ENCODE peak calls at places on chromosomes 13 and 19, in five cellular contexts. J is ovary, I is GM06990, D is AG04450, X is uterus. G is an unnamed sample.

GRCh38 chr19:45153339-45154063 is 7.3 kb downstream of the NKPD1 start:
- DNase-seq in X (peak; percentile 42), D (no peak), I (no peak), J (peak; percentile 51), G (no peak)

GRCh38 chr13:89755729-89756492 is 1591.6 kb upstream of the MIR17HG start:
- DNase-seq in J (no peak), D (no peak), I (no peak), X (no peak), G (no peak)

GRCh38 chr19:29625316-29625715 is 19.2 kb downstream of the POP4 start:
- DNase-seq in I (no peak), X (no peak), D (no peak), J (no peak), G (no peak)

GRCh38 chr19:3161453-3161852 is 17.1 kb upstream of the S1PR4 start:
- DNase-seq in I (no peak), D (no peak), X (no peak), J (no peak), G (no peak)

GRCh38 chr19:18541992-18542935 is 1.1 kb downstream of the FKBP8 start:
- DNase-seq in J (no peak), I (no peak), X (no peak), D (no peak), G (no peak)

GRCh38 chr13:36157475-36157874 is 26.3 kb upstream of the DCLK1 start:
- DNase-seq in J (no peak), I (no peak), D (no peak), X (no peak), G (no peak)

GRCh38 chr13:38814331-38814730 is 127.5 kb downstream of the FREM2 start:
- DNase-seq in I (no peak), X (no peak), J (no peak), D (no peak), G (no peak)

GRCh38 chr13:74047925-74048324 is 86.3 kb downstream of the KLF12 start:
- DNase-seq in X (no peak), D (no peak), I (no peak), J (no peak), G (no peak)

GRCh38 chr19:16100524-16100923 is 11.2 kb upstream of the RAB8A start:
- DNase-seq in X (no peak), D (no peak), J (no peak), I (no peak), G (no peak)

GRCh38 chr19:5292843-5293606 is 47.6 kb downstream of the PTPRS start:
- DNase-seq in I (peak; percentile 63), D (peak; percentile 36), J (peak; percentile 80), X (peak; percentile 76), G (peak; percentile 63)

GRCh38 chr19:1125601-1126533 is 22.1 kb downstream of the GPX4 start:
- DNase-seq in X (no peak), J (no peak), D (no peak), I (no peak), G (no peak)

GRCh38 chr13:109744512-109745051 is 41.8 kb downstream of the IRS2 start:
- DNase-seq in I (no peak), X (peak; percentile 67), D (peak; percentile 81), J (peak; percentile 84), G (peak; percentile 84)

DNA sequence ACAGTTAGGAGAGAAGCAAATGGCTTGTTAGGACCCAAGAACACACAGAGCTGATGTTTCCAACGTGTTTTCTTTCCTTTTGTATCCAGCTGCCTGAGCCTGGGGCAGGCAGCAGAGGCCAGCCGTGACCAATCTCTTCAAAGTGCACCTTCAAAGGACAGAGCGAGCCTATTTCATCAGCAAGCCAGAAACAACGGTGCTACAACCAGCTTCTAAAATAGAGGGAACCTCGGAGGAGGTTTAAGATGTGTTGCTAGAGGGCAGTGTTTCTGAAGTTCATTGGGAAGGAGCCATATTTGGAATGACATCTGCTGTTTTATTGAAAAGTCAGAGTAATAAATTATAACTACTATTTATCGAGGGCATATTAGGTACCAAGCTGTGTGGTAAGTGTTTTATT is 56.2 kb upstream of the RFC3 start:
- DNase-seq in D (no peak), I (no peak), J (no peak), X (no peak), G (no peak)
- TF ChIP-seq CTCF in D (no peak), I (no peak), J (no peak), X (no peak), G (peak; percentile 30)

GRCh38 chr19:40755248-40755624 is 4.2 kb downstream of the SNRPA start:
- DNase-seq in X (no peak), J (no peak), D (no peak), I (no peak), G (no peak)
- H3K4me3 ChIP-seq in X (no peak overlapping the region), J (no peak overlapping the region), D (no peak overlapping the region), I (peak overlapping the region; percentile 30), G (peak overlapping the region; percentile 34)

GRCh38 chr13:67223024-67223423 is 7.1 kb downstream of the PCDH9 start:
- DNase-seq in X (no peak), I (no peak), J (no peak), D (no peak), G (no peak)
- TF ChIP-seq CTCF in X (no peak), I (no peak), J (no peak), D (no peak), G (no peak)

GRCh38 chr19:10432736-10433130 is 12.4 kb downstream of the PDE4A start:
- DNase-seq in I (no peak), D (no peak), J (no peak), X (no peak), G (no peak)
- H3K4me3 ChIP-seq in I (peak overlapping the region; percentile 65), D (peak overlapping the region; percentile 68), J (no peak overlapping the region), X (no peak overlapping the region), G (peak overlapping the region; percentile 53)

DNA sequence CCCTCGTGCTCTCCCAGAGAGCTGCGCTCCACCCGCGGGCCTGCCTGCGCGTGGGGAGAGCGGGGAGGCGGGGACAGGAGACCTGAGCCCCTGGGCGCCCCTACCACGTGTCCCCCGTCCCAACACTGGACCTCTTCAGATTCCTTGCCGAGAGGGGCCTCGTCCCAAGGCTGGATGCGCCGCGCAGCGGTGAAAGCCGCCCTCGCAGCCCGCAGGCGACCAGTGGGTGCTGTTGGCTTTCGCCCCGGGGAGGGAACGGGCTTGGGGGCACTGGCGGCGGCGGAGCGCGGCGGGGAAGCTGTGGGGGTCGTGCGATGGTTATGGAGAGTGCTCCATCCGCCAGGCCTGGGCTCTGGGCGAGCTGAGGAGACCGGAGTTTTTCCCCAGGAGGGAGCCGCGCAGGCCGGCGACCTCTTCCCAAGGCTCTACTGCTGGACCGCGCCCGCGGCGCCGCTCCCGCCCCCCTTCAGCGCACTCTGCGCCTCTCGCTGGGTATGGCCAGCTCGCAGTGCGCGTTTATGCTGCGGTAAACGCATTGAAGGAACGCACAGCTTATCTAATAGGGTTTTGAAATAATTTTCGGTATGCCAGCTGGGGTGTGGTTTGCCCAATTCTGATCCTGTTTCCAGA is 17.2 kb upstream of the RNF17 start:
- DNase-seq in D (no peak), I (peak; percentile 52), X (no peak), J (no peak), G (no peak)
- TF ChIP-seq CTCF in D (no peak), I (peak; percentile 48), X (no peak), J (no peak), G (peak; percentile 10)

GRCh38 chr13:113839536-113840204 is 24.2 kb downstream of the GAS6 start:
- DNase-seq in I (no peak), D (no peak), X (no peak), J (no peak), G (no peak)

GRCh38 chr13:113837554-113838355 is 26.1 kb downstream of the GAS6 start:
- DNase-seq in I (no peak), J (peak; percentile 96), D (peak; percentile 97), X (peak; percentile 98), G (peak; percentile 94)

GRCh38 chr13:113840541-113841354 is 23.1 kb downstream of the GAS6 start:
- DNase-seq in J (peak; percentile 16), D (no peak), X (no peak), I (no peak), G (no peak)

GRCh38 chr13:113836917-113837553 is 26.8 kb downstream of the GAS6 start:
- DNase-seq in I (no peak), X (peak; percentile 79), J (peak; percentile 65), D (peak; percentile 62), G (peak; percentile 79)

DNA sequence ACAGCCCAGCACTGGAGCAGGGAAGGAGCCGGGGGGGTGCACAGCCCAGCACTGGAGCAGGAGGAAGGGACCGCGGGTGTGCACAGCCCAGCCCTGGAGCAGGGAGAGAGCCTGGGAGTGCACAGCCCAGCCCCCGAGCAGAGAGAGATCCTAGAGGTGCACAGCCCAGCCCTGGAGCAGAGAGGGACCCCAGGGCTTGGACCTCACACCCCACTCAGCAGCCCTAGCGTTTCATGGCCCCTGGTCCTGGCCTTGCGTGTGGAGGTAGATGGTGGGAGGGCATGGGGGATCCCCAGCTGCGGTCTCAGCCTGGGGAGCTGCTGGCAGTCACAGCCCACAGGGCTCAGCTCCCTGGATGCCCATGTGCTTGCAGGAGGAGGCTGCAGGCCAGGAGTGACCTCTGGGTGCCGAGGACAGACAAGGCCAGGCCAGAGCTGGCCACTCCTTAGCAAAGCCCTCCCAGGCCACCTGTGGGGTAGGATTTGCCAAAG is 25.1 kb downstream of the GAS6 start:
- DNase-seq in X (no peak), D (no peak), J (no peak), I (no peak), G (no peak)
- H3K4me3 ChIP-seq in X (no peak overlapping the region), D (peak overlapping the region; percentile 63), J (peak overlapping the region; percentile 22), I (no peak overlapping the region), G (peak overlapping the region; percentile 49)